ENCODE peak calls at places on chromosomes 7 and 10, in ten cellular contexts. N, Z, I, O, B, G, D, C, F and Q are unnamed samples.

GRCh38 chr7:131076032-131076431 is 251.6 kb upstream of the MKLN1 start:
- DNase-seq in N (no peak), Z (no peak), I (no peak), O (peak), B (no peak), G (no peak), D (no peak), C (no peak), F (no peak), Q (no peak)

GRCh38 chr10:3780766-3781457 is 4.1 kb downstream of the KLF6 start:
- DNase-seq in N (peak), Z (no peak), I (no peak), O (peak), B (no peak), G (no peak), D (no peak), C (no peak), F (no peak), Q (peak)

GRCh38 chr7:28356619-28357018 is 55.7 kb upstream of the CREB5 start:
- DNase-seq in N (no peak), Z (peak), I (no peak), O (no peak), B (no peak), G (no peak), D (no peak), C (no peak), F (no peak), Q (no peak)

GRCh38 chr7:38746438-38746837 is 115.3 kb upstream of the AMPH start:
- DNase-seq in N (no peak), Z (no peak), I (no peak), O (no peak), B (no peak), G (no peak), D (no peak), C (no peak), F (no peak), Q (no peak)

GRCh38 chr10:47214520-47214919 is 85.5 kb upstream of the GDF10 start:
- DNase-seq in N (no peak), Z (no peak), I (no peak), O (no peak), B (no peak), G (no peak), D (no peak), C (no peak), F (no peak), Q (no peak)

GRCh38 chr7:30755384-30756154 is 3.6 kb downstream of the INMT start:
- DNase-seq in N (no peak), Z (no peak), I (peak), O (no peak), B (peak), G (no peak), D (no peak), C (no peak), F (no peak), Q (no peak)

GRCh38 chr10:60235001-60235400 is 154.7 kb downstream of the ANK3 start:
- DNase-seq in N (no peak), Z (no peak), I (no peak), O (peak), B (no peak), G (no peak), D (no peak), C (no peak), F (no peak), Q (no peak)

GRCh38 chr10:16832351-16833080 is 15.3 kb upstream of the RSU1 start:
- DNase-seq in N (no peak), Z (no peak), I (no peak), O (peak), B (no peak), G (no peak), D (no peak), C (no peak), F (peak), Q (no peak)

GRCh38 chr10:31709028-31709427 is 219.6 kb downstream of the ARHGAP12 start:
- DNase-seq in N (no peak), Z (no peak), I (no peak), O (no peak), B (no peak), G (no peak), D (no peak), C (no peak), F (no peak), Q (no peak)

GRCh38 chr10:81018898-81019890 is 481.5 kb downstream of the SH2D4B start:
- DNase-seq in N (no peak), Z (no peak), I (no peak), O (peak), B (no peak), G (peak), D (peak), C (peak), F (no peak), Q (no peak)

GRCh38 chr10:113754125-113754524 is 2.6 kb downstream of the PLEKHS1 start:
- DNase-seq in N (no peak), Z (no peak), I (no peak), O (no peak), B (no peak), G (no peak), D (no peak), C (no peak), F (no peak), Q (no peak)